ENCODE peak calls at places on chromosome 10, in ten cellular contexts. Z is left ventricle myocardium inferior; Q is fibroblast of mammary gland; B is activated effector memory CD4-positive, alpha-beta T cell treated with anti-CD3 and anti-CD28 coated beads, Interleukin-2, amount 50 U/mL, for 16 hours; X is thoracic aorta; L is cardiac fibroblast; T is stimulated activated naive CD8-positive, alpha-beta T cell treated with anti-CD3 and anti-CD28 coated beads, Interleukin-15, Interleukin-2, amounts not matched to agents 100 U/mL and 50 U/mL, for 24 hours; I is stimulated activated CD8-positive, alpha-beta memory T cell treated with anti-CD3 and anti-CD28 coated beads, Interleukin-15, amount 100 ng/mL, for 24 hours; W is neural crest cell; C is stimulated activated CD4-positive, alpha-beta T cell treated with anti-CD3 and anti-CD28 coated beads, Interleukin-4, amount 100 ng/mL, for 4 hours. G is an unnamed sample.

GRCh38 chr10:131149586-131149985 is 161.9 kb downstream of the TCERG1L start:
- DNase-seq in X (no peak), Q (no peak), L (no peak), Z (no peak), I (no peak), C (no peak), T (no peak), W (no peak), B (no peak), G (no peak)

GRCh38 chr10:126405239-126405785 is 17.0 kb upstream of the ADAM12 start:
- DNase-seq in X (no peak), B (no peak), Z (no peak), L (no peak), T (no peak), I (no peak), C (no peak), W (no peak), Q (no peak), G (no peak)

GRCh38 chr10:89085153-89085552 is 94.6 kb downstream of the FAS start:
- DNase-seq in B (no peak), L (peak), C (no peak), Z (no peak), Q (peak), W (no peak), T (no peak), I (no peak), X (no peak), G (no peak)

GRCh38 chr10:106506509-106507265 is 657.8 kb downstream of the SORCS1 start:
- DNase-seq in W (no peak), Z (no peak), I (no peak), C (no peak), Q (no peak), B (no peak), T (no peak), L (peak), X (no peak), G (no peak)

GRCh38 chr10:28849309-28849708 is 172.0 kb downstream of the BAMBI start:
- DNase-seq in B (no peak), X (no peak), T (no peak), Q (no peak), W (no peak), C (no peak), L (no peak), Z (no peak), I (no peak), G (no peak)

GRCh38 chr10:129951251-129951808 is 12.7 kb downstream of the EBF3 start:
- DNase-seq in B (peak), W (no peak), Q (no peak), L (peak), T (no peak), X (no peak), Z (no peak), I (no peak), C (no peak), G (no peak)

GRCh38 chr10:133292919-133293809 is 15.5 kb downstream of the TUBGCP2 start:
- DNase-seq in T (peak), B (peak), L (peak), I (no peak), Z (no peak), X (no peak), Q (peak), W (no peak), C (no peak), G (no peak)

GRCh38 chr10:118669020-118669766 is 73.7 kb upstream of the PRLHR start:
- DNase-seq in C (no peak), X (no peak), Q (peak), T (no peak), Z (no peak), W (no peak), L (peak), B (no peak), I (no peak), G (peak)

GRCh38 chr10:116457480-116457879 is 29.8 kb downstream of the PNLIPRP3 start:
- DNase-seq in Q (no peak), T (no peak), I (no peak), L (no peak), W (no peak), C (no peak), B (no peak), Z (no peak), X (no peak), G (no peak)

GRCh38 chr10:6259153-6259552 is 56.4 kb downstream of the PFKFB3 start:
- DNase-seq in T (no peak), W (no peak), B (no peak), L (no peak), I (no peak), C (no peak), X (no peak), Q (no peak), Z (no peak), G (no peak)

GRCh38 chr10:80454526-80455460 is 683 bp downstream of the TSPAN14 start:
- DNase-seq in I (no peak), C (no peak), Q (no peak), Z (peak), L (no peak), B (peak), T (no peak), X (no peak), W (no peak), G (no peak)

GRCh38 chr10:49359349-49360231 is 36.3 kb downstream of the DRGX start:
- DNase-seq in I (no peak), T (no peak), X (no peak), L (peak), Q (peak), C (no peak), W (no peak), B (no peak), Z (peak), G (no peak)

GRCh38 chr10:807958-808353 is 118.5 kb upstream of the DIP2C start:
- DNase-seq in Z (no peak), W (no peak), Q (no peak), C (no peak), T (no peak), X (no peak), B (no peak), I (no peak), L (no peak), G (no peak)

GRCh38 chr10:115830260-115830970 is 442.6 kb downstream of the GFRA1 start:
- DNase-seq in I (no peak), Q (peak), L (peak), C (no peak), T (no peak), B (no peak), X (no peak), W (no peak), Z (no peak), G (no peak)

GRCh38 chr10:19638173-19638872 is 177.9 kb upstream of the PLXDC2 start:
- DNase-seq in L (peak), C (no peak), I (no peak), T (no peak), W (no peak), Z (no peak), Q (peak), B (no peak), X (no peak), G (no peak)

GRCh38 chr10:122258136-122259074 is 12.7 kb upstream of the BTBD16 start:
- DNase-seq in Z (no peak), I (no peak), C (no peak), T (no peak), X (no peak), L (peak), B (no peak), W (no peak), Q (no peak), G (no peak)

GRCh38 chr10:122703483-122704448 is 4.1 kb upstream of the C10orf120 start:
- DNase-seq in L (peak), I (peak), Z (peak), T (peak), B (peak), Q (peak), X (no peak), W (peak), C (peak), G (peak)

GRCh38 chr10:73859441-73860049 is 14.8 kb downstream of the CAMK2G start:
- DNase-seq in X (no peak), W (no peak), Z (no peak), C (no peak), L (peak), I (no peak), T (peak), B (peak), Q (peak), G (peak)

GRCh38 chr10:61902448-61903183 is 1.1 kb downstream of the ARID5B start:
- DNase-seq in L (peak), W (peak), B (peak), Q (peak), Z (peak), X (no peak), C (peak), T (peak), I (no peak), G (peak)

GRCh38 chr10:125102216-125102615 is 58.1 kb downstream of the CTBP2 start:
- DNase-seq in I (no peak), T (no peak), W (no peak), B (no peak), Q (peak), Z (no peak), X (no peak), L (peak), C (no peak), G (peak)

GRCh38 chr10:69010151-69010640 is 21.6 kb downstream of the KIFBP start:
- DNase-seq in X (no peak), L (no peak), Z (no peak), I (no peak), W (no peak), B (no peak), Q (no peak), T (no peak), C (no peak), G (no peak)

GRCh38 chr10:121583857-121584256 is 14.4 kb downstream of the FGFR2 start:
- DNase-seq in W (no peak), Z (no peak), X (no peak), L (no peak), T (no peak), C (no peak), B (no peak), Q (no peak), I (no peak), G (no peak)

GRCh38 chr10:90417466-90418210 is 440.2 kb downstream of the HTR7 start:
- DNase-seq in C (no peak), T (no peak), B (no peak), Q (peak), X (no peak), Z (no peak), W (no peak), I (no peak), L (peak), G (no peak)

GRCh38 chr10:19488592-19489280 is 327.5 kb upstream of the PLXDC2 start:
- DNase-seq in I (no peak), Z (peak), B (no peak), L (peak), T (peak), C (no peak), W (peak), X (no peak), Q (peak), G (no peak)

GRCh38 chr10:95240811-95241210 is 46.8 kb downstream of the ACSM6 start:
- DNase-seq in T (no peak), B (peak), L (no peak), W (no peak), Q (no peak), X (no peak), I (no peak), C (no peak), Z (no peak), G (no peak)

GRCh38 chr10:127021771-127022170 is 116.5 kb downstream of the DOCK1 start:
- DNase-seq in I (no peak), L (no peak), Z (no peak), Q (no peak), W (no peak), C (no peak), X (no peak), B (no peak), T (no peak), G (no peak)

GRCh38 chr10:94223702-94224370 is 138.9 kb downstream of the NOC3L start:
- DNase-seq in T (no peak), X (no peak), Z (peak), W (no peak), B (no peak), Q (peak), I (no peak), C (no peak), L (no peak), G (no peak)

GRCh38 chr10:132486539-132487121 is 51.0 kb upstream of the INPP5A start:
- DNase-seq in W (no peak), T (no peak), I (no peak), X (no peak), Z (no peak), C (no peak), Q (no peak), L (no peak), B (peak), G (no peak)

GRCh38 chr10:49285232-49285631 is 13.7 kb upstream of the C10orf71 start:
- DNase-seq in C (no peak), Z (no peak), I (no peak), L (peak), X (no peak), W (no peak), Q (peak), B (no peak), T (no peak), G (no peak)

GRCh38 chr10:113735913-113736312 is 15.6 kb upstream of the PLEKHS1 start:
- DNase-seq in Q (peak), L (no peak), I (no peak), Z (no peak), T (no peak), X (no peak), C (no peak), W (no peak), B (no peak), G (peak)

GRCh38 chr10:100653238-100653956 is 92.0 kb upstream of the PAX2 start:
- DNase-seq in X (no peak), Q (no peak), W (no peak), Z (no peak), T (no peak), L (no peak), I (no peak), B (no peak), C (no peak), G (no peak)

GRCh38 chr10:3963191-3963673 is 178.2 kb upstream of the KLF6 start:
- DNase-seq in B (no peak), C (no peak), T (no peak), I (no peak), L (no peak), Z (no peak), X (no peak), Q (no peak), W (no peak), G (no peak)

GRCh38 chr10:103910442-103911000 is 7.5 kb downstream of the STN1 start:
- DNase-seq in T (no peak), I (no peak), L (no peak), X (no peak), Z (no peak), Q (no peak), C (no peak), B (no peak), W (no peak), G (no peak)

G was measured in Jurkat, Clone E6-1.